ENCODE peak calls at places on chromosomes 7 and 10, in five cellular contexts. F is spleen, M is psoas muscle, A is cardiac muscle cell, B is thoracic aorta. X is an unnamed sample. For H3K9me3, the result is how much of the 10 kb centered on the place peaks cover.

GRCh38 chr10:48465860-48466521 is 138.9 kb downstream of the ARHGAP22 start:
- DNase-seq in F (no peak), B (no peak), A (no peak), M (no peak), X (peak)

GRCh38 chr10:104331208-104331838 is 6.9 kb downstream of the ITPRIP start:
- DNase-seq in B (no peak), M (no peak), F (peak), A (no peak), X (no peak)

GRCh38 chr7:106774768-106775551 is 90.1 kb upstream of the PIK3CG start:
- DNase-seq in B (no peak), F (no peak), M (no peak), A (no peak), X (no peak)

GRCh38 chr10:100131571-100131970 is 49.9 kb upstream of the CPN1 start:
- DNase-seq in A (no peak), F (no peak), M (no peak), B (no peak), X (no peak)

GRCh38 chr7:142813262-142813661 is 41.6 kb upstream of the EPHB6 start:
- DNase-seq in M (no peak), B (no peak), A (no peak), F (no peak), X (no peak)

GRCh38 chr7:98250789-98251188 is 1.2 kb downstream of the TECPR1 start:
- DNase-seq in A (no peak), F (no peak), B (no peak), M (no peak), X (peak)

GRCh38 chr10:96275685-96276418 is 4.5 kb upstream of the BLNK start:
- DNase-seq in F (no peak), B (peak), M (no peak), A (no peak), X (no peak)

GRCh38 chr7:15720849-15721471 is 34.5 kb upstream of the MEOX2 start:
- DNase-seq in B (no peak), M (no peak), F (no peak), A (peak), X (peak)

GRCh38 chr7:14973712-14974428 is 71.3 kb upstream of the DGKB start:
- DNase-seq in M (no peak), F (no peak), B (no peak), A (no peak), X (no peak)

DNA sequence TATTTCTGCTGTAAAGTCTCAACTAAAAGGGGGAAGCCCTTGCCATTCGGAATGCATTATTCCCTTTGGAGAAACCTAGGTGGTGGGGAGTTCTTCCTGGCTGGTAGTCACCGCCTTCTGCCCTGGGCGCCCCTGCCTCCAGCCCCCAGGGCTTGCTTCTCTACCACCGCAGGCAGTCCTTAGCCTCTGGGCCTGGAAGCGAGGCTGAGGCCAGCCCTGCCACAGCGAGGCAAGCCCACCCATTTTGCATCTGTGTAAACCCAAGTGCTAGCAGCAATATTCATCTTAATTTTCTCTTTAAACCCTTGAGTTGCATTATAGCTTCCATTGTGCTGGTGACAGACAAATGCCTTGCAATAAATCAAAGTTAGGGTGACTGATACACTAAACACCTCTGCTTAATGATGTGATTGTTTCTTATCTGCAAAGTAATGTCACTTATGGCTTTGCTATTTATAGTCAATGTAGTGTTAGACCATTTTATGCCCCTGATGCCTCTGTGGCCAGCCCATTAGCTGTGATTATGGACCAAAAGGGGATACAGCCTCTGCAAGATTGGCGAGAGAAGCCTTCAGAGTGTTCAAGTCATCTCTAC is 26.2 kb upstream of the MGMT start:
- DNase-seq in F (no peak), A (no peak), M (no peak), B (no peak), X (no peak)
- H3K9me3 ChIP-seq in F (under half), A (under half), M (under half), B (under half), X (under half)

DNA sequence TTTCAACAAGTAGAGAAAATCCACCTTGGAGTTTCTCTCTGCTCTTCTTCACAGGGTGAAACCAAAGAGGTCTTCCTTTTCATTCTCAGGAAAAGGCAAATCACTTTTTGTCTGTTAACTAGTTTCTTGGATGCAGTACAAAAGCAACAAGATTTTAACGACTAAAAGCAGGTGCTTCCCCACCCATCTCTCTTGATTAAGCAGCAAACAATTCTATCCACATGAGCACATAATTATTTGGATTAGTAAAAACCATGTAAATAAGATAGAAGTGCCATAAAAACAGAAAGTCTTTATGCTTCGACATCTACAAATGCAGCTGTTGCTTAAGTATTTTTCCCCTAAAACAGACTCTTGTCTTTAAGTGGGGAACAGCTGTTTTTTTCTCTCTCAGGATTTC is 37.4 kb downstream of the USP54 start:
- DNase-seq in B (no peak), A (no peak), M (no peak), F (no peak), X (no peak)
- H3K27ac ChIP-seq in B (peak), A (peak), M (peak), F (no peak), X (no peak)

GRCh38 chr10:28463676-28464395 is 69.1 kb upstream of the WAC start:
- DNase-seq in M (no peak), A (no peak), B (no peak), F (no peak), X (no peak)

GRCh38 chr10:28471705-28472050 is 61.2 kb upstream of the WAC start:
- DNase-seq in F (no peak), M (no peak), A (no peak), B (no peak), X (no peak)

GRCh38 chr10:28470873-28471704 is 61.8 kb upstream of the WAC start:
- DNase-seq in F (no peak), M (no peak), B (no peak), A (no peak), X (no peak)

GRCh38 chr10:28468707-28469483 is 64.0 kb upstream of the WAC start:
- DNase-seq in F (no peak), A (peak), B (no peak), M (no peak), X (no peak)

GRCh38 chr10:28467615-28468014 is 65.3 kb upstream of the WAC start:
- DNase-seq in M (no peak), F (no peak), B (no peak), A (no peak), X (no peak)
- TF ChIP-seq CTCF in M (no peak), F (no peak), B (no peak), A (no peak), X (no peak)

GRCh38 chr7:159328096-159328495 is 183.4 kb upstream of the VIPR2 start:
- DNase-seq in A (no peak), M (no peak), F (no peak), B (no peak), X (no peak)
- H3K9me3 ChIP-seq in A (under half), M (under half), F (under half), B (under half), X (under half)